ENCODE peak calls at places on chromosomes 3 and 15, in seven cellular contexts. One of them, this sample, is unnamed.

GRCh38 chr3:82558081-82558480 is 796.6 kb upstream of the GBE1 start:
- DNase-seq in A549: no peak
- DNase-seq in adrenal gland: no peak
- DNase-seq in esophagus squamous epithelium: no peak
- DNase-seq in colonic mucosa: no peak
- DNase-seq in fibroblast of lung: no peak
- DNase-seq in HCT116: no peak
- DNase-seq in this sample: no peak

GRCh38 chr15:34855397-34855796 is 60.0 kb upstream of the ACTC1 start:
- DNase-seq in A549: peak; percentile 38
- DNase-seq in adrenal gland: no peak
- DNase-seq in esophagus squamous epithelium: no peak
- DNase-seq in colonic mucosa: no peak
- DNase-seq in fibroblast of lung: peak; percentile 81
- DNase-seq in HCT116: no peak
- DNase-seq in this sample: no peak

GRCh38 chr15:98777426-98777825 is 129.1 kb downstream of the IGF1R start:
- DNase-seq in A549: no peak
- DNase-seq in adrenal gland: no peak
- DNase-seq in esophagus squamous epithelium: no peak
- DNase-seq in colonic mucosa: no peak
- DNase-seq in fibroblast of lung: no peak
- DNase-seq in HCT116: no peak
- DNase-seq in this sample: no peak

GRCh38 chr3:86595696-86596095 is 395.3 kb downstream of the VGLL3 start:
- DNase-seq in A549: no peak
- DNase-seq in adrenal gland: no peak
- DNase-seq in esophagus squamous epithelium: no peak
- DNase-seq in colonic mucosa: no peak
- DNase-seq in fibroblast of lung: no peak
- DNase-seq in HCT116: no peak
- DNase-seq in this sample: no peak

GRCh38 chr15:73926191-73927002 is at the start of gene LOXL1:
- DNase-seq in A549: no peak
- DNase-seq in adrenal gland: peak; percentile 43
- DNase-seq in esophagus squamous epithelium: no peak
- DNase-seq in colonic mucosa: peak; percentile 56
- DNase-seq in fibroblast of lung: peak; percentile 95
- DNase-seq in HCT116: peak; percentile 19
- DNase-seq in this sample: peak; percentile 44

GRCh38 chr15:40825661-40826088 is 2.8 kb downstream of the PPP1R14D start:
- DNase-seq in A549: peak; percentile 57
- DNase-seq in adrenal gland: no peak
- DNase-seq in esophagus squamous epithelium: no peak
- DNase-seq in colonic mucosa: peak; percentile 86
- DNase-seq in fibroblast of lung: peak; percentile 34
- DNase-seq in HCT116: no peak
- DNase-seq in this sample: no peak

GRCh38 chr3:172249039-172249438 is 199.2 kb downstream of the GHSR start:
- DNase-seq in A549: no peak
- DNase-seq in adrenal gland: no peak
- DNase-seq in esophagus squamous epithelium: no peak
- DNase-seq in colonic mucosa: no peak
- DNase-seq in fibroblast of lung: peak; percentile 72
- DNase-seq in HCT116: no peak
- DNase-seq in this sample: no peak

GRCh38 chr3:171056528-171056927 is 30.0 kb upstream of the SLC2A2 start:
- DNase-seq in A549: peak; percentile 26
- DNase-seq in adrenal gland: no peak
- DNase-seq in esophagus squamous epithelium: no peak
- DNase-seq in colonic mucosa: no peak
- DNase-seq in fibroblast of lung: peak; percentile 82
- DNase-seq in HCT116: no peak
- DNase-seq in this sample: no peak

GRCh38 chr15:32981536-32981935 is 213.0 kb downstream of the FMN1 start:
- DNase-seq in A549: no peak
- DNase-seq in adrenal gland: no peak
- DNase-seq in esophagus squamous epithelium: no peak
- DNase-seq in colonic mucosa: no peak
- DNase-seq in fibroblast of lung: peak; percentile 38
- DNase-seq in HCT116: no peak
- DNase-seq in this sample: no peak

GRCh38 chr3:46276497-46277099 is 34.3 kb downstream of the CCR3 start:
- DNase-seq in A549: peak; percentile 18
- DNase-seq in adrenal gland: peak; percentile 63
- DNase-seq in esophagus squamous epithelium: no peak
- DNase-seq in colonic mucosa: peak; percentile 75
- DNase-seq in fibroblast of lung: no peak
- DNase-seq in HCT116: peak; percentile 39
- DNase-seq in this sample: no peak

GRCh38 chr3:123678108-123678511 is 93.3 kb upstream of the HACD2 start:
- DNase-seq in A549: no peak
- DNase-seq in adrenal gland: peak; percentile 54
- DNase-seq in esophagus squamous epithelium: no peak
- DNase-seq in colonic mucosa: no peak
- DNase-seq in fibroblast of lung: peak; percentile 99
- DNase-seq in HCT116: no peak
- DNase-seq in this sample: no peak

GRCh38 chr3:195172285-195172684 is 98.7 kb downstream of the XXYLT1 start:
- DNase-seq in A549: no peak
- DNase-seq in adrenal gland: no peak
- DNase-seq in esophagus squamous epithelium: no peak
- DNase-seq in colonic mucosa: no peak
- DNase-seq in fibroblast of lung: peak; percentile 74
- DNase-seq in HCT116: no peak
- DNase-seq in this sample: no peak

GRCh38 chr3:105328338-105328730 is 38.4 kb upstream of the ALCAM start:
- DNase-seq in A549: no peak
- DNase-seq in adrenal gland: no peak
- DNase-seq in esophagus squamous epithelium: no peak
- DNase-seq in colonic mucosa: no peak
- DNase-seq in fibroblast of lung: no peak
- DNase-seq in HCT116: no peak
- DNase-seq in this sample: no peak

GRCh38 chr3:136110481-136110880 is 85.7 kb downstream of the MSL2 start:
- DNase-seq in A549: no peak
- DNase-seq in adrenal gland: no peak
- DNase-seq in esophagus squamous epithelium: no peak
- DNase-seq in colonic mucosa: no peak
- DNase-seq in fibroblast of lung: no peak
- DNase-seq in HCT116: no peak
- DNase-seq in this sample: no peak

GRCh38 chr3:33980252-33980651 is 181.8 kb downstream of the PDCD6IP start:
- DNase-seq in A549: peak; percentile 94
- DNase-seq in adrenal gland: no peak
- DNase-seq in esophagus squamous epithelium: no peak
- DNase-seq in colonic mucosa: no peak
- DNase-seq in fibroblast of lung: peak; percentile 62
- DNase-seq in HCT116: peak; percentile 8
- DNase-seq in this sample: no peak
- H3K4me1 ChIP-seq in A549: peaks cover 13% of the 10 kb centered on the region
- H3K4me1 ChIP-seq in adrenal gland: no peaks in the 10 kb centered on the region
- H3K4me1 ChIP-seq in esophagus squamous epithelium: no peaks in the 10 kb centered on the region
- H3K4me1 ChIP-seq in colonic mucosa: no peaks in the 10 kb centered on the region
- H3K4me1 ChIP-seq in fibroblast of lung: peaks cover 3% of the 10 kb centered on the region
- H3K4me1 ChIP-seq in HCT116: no peaks in the 10 kb centered on the region
- H3K4me1 ChIP-seq in this sample: no peaks in the 10 kb centered on the region

GRCh38 chr3:108130705-108131104 is 39.9 kb upstream of the CD47 start:
- DNase-seq in A549: no peak
- DNase-seq in adrenal gland: no peak
- DNase-seq in esophagus squamous epithelium: no peak
- DNase-seq in colonic mucosa: no peak
- DNase-seq in fibroblast of lung: peak; percentile 61
- DNase-seq in HCT116: no peak
- DNase-seq in this sample: no peak

GRCh38 chr3:108132727-108133373 is 42.0 kb upstream of the CD47 start:
- DNase-seq in A549: peak; percentile 42
- DNase-seq in adrenal gland: no peak
- DNase-seq in esophagus squamous epithelium: no peak
- DNase-seq in colonic mucosa: no peak
- DNase-seq in fibroblast of lung: peak; percentile 66
- DNase-seq in HCT116: peak; percentile 39
- DNase-seq in this sample: no peak

GRCh38 chr3:108131105-108131794 is 40.4 kb upstream of the CD47 start:
- DNase-seq in A549: peak; percentile 37
- DNase-seq in adrenal gland: no peak
- DNase-seq in esophagus squamous epithelium: no peak
- DNase-seq in colonic mucosa: no peak
- DNase-seq in fibroblast of lung: peak; percentile 93
- DNase-seq in HCT116: peak; percentile 56
- DNase-seq in this sample: no peak

GRCh38 chr3:108131795-108132134 is 40.9 kb upstream of the CD47 start:
- DNase-seq in A549: no peak
- DNase-seq in adrenal gland: no peak
- DNase-seq in esophagus squamous epithelium: no peak
- DNase-seq in colonic mucosa: no peak
- DNase-seq in fibroblast of lung: no peak
- DNase-seq in HCT116: no peak
- DNase-seq in this sample: no peak

DNA sequence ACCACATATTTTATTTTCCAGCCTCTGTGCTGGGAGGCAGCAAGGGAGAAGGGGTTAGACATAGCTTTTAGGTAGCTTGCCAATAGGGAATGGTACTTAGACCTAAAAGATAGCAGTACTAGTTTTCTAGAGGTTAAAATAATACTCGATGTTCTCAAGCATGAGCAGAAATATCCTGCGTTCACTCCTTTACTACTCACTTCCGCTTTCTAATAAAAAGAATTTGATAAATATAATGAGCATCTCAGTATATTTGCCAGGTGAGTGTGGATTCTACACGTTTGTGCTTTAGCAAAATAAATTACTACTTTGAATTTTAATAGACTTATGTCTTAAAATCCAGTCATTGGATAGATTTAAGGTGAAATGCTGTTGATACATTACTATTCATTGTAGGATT is 39.4 kb upstream of the CD47 start:
- DNase-seq in A549: no peak
- DNase-seq in adrenal gland: no peak
- DNase-seq in esophagus squamous epithelium: no peak
- DNase-seq in colonic mucosa: no peak
- DNase-seq in fibroblast of lung: no peak
- DNase-seq in HCT116: no peak
- DNase-seq in this sample: no peak
- H3K4me3 ChIP-seq in A549: no peak overlapping the region
- H3K4me3 ChIP-seq in adrenal gland: no peak overlapping the region
- H3K4me3 ChIP-seq in esophagus squamous epithelium: no peak overlapping the region
- H3K4me3 ChIP-seq in colonic mucosa: no peak overlapping the region
- H3K4me3 ChIP-seq in fibroblast of lung: no peak overlapping the region
- H3K4me3 ChIP-seq in HCT116: no peak overlapping the region
- H3K4me3 ChIP-seq in this sample: no peak overlapping the region

GRCh38 chr3:47366833-47367232 is 14.0 kb upstream of the PTPN23 start:
- DNase-seq in A549: no peak
- DNase-seq in adrenal gland: no peak
- DNase-seq in esophagus squamous epithelium: no peak
- DNase-seq in colonic mucosa: no peak
- DNase-seq in fibroblast of lung: no peak
- DNase-seq in HCT116: no peak
- DNase-seq in this sample: no peak

GRCh38 chr3:47376393-47376792 is 4.4 kb upstream of the PTPN23 start:
- DNase-seq in A549: no peak
- DNase-seq in adrenal gland: no peak
- DNase-seq in esophagus squamous epithelium: no peak
- DNase-seq in colonic mucosa: no peak
- DNase-seq in fibroblast of lung: no peak
- DNase-seq in HCT116: no peak
- DNase-seq in this sample: no peak

GRCh38 chr3:47374587-47374986 is 6.2 kb upstream of the PTPN23 start:
- DNase-seq in A549: no peak
- DNase-seq in adrenal gland: no peak
- DNase-seq in esophagus squamous epithelium: no peak
- DNase-seq in colonic mucosa: no peak
- DNase-seq in fibroblast of lung: no peak
- DNase-seq in HCT116: no peak
- DNase-seq in this sample: no peak

GRCh38 chr3:47367631-47368030 is 13.2 kb upstream of the PTPN23 start:
- DNase-seq in A549: no peak
- DNase-seq in adrenal gland: no peak
- DNase-seq in esophagus squamous epithelium: no peak
- DNase-seq in colonic mucosa: no peak
- DNase-seq in fibroblast of lung: no peak
- DNase-seq in HCT116: no peak
- DNase-seq in this sample: no peak

GRCh38 chr3:47370887-47371697 is 9.7 kb upstream of the PTPN23 start:
- DNase-seq in A549: no peak
- DNase-seq in adrenal gland: no peak
- DNase-seq in esophagus squamous epithelium: no peak
- DNase-seq in colonic mucosa: peak; percentile 27
- DNase-seq in fibroblast of lung: no peak
- DNase-seq in HCT116: no peak
- DNase-seq in this sample: no peak
- TF ChIP-seq CTCF in A549: peak; percentile 47
- TF ChIP-seq CTCF in adrenal gland: no peak
- TF ChIP-seq CTCF in esophagus squamous epithelium: peak; percentile 46
- TF ChIP-seq CTCF in colonic mucosa: peak; percentile 33
- TF ChIP-seq CTCF in fibroblast of lung: peak; percentile 24
- TF ChIP-seq CTCF in HCT116: no peak
- TF ChIP-seq CTCF in this sample: no peak

DNA sequence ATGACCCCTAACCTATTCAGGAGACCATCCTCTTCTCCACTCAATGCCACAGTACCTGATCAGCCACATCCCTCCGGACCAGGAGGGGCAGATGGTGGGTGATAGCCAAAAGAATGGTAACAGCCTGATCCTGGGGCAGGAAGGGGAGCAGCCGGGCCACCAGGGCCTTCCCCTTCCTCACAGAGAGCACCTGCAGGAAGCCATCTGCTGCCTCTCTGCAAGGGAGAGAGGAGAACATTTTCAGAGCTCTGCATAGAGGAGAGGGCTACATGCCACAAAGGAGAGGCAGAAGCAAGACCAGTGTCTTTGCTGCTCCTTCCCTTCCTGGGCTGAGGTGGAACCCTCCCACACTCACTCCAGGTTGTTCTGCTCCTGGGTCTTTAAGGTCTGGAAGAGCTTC is 5.5 kb upstream of the SPG11 start:
- DNase-seq in A549: no peak
- DNase-seq in adrenal gland: no peak
- DNase-seq in esophagus squamous epithelium: no peak
- DNase-seq in colonic mucosa: no peak
- DNase-seq in fibroblast of lung: no peak
- DNase-seq in HCT116: no peak
- DNase-seq in this sample: no peak
- H3K4me1 ChIP-seq in A549: peaks cover 1% of the 10 kb centered on the region
- H3K4me1 ChIP-seq in adrenal gland: no peaks in the 10 kb centered on the region
- H3K4me1 ChIP-seq in esophagus squamous epithelium: peaks cover 6% of the 10 kb centered on the region
- H3K4me1 ChIP-seq in colonic mucosa: peaks cover 5% of the 10 kb centered on the region
- H3K4me1 ChIP-seq in fibroblast of lung: no peaks in the 10 kb centered on the region
- H3K4me1 ChIP-seq in HCT116: peaks cover 3% of the 10 kb centered on the region
- H3K4me1 ChIP-seq in this sample: peaks cover 4% of the 10 kb centered on the region

GRCh38 chr3:134363381-134363755 is 10.9 kb downstream of the AMOTL2 start:
- DNase-seq in A549: no peak
- DNase-seq in adrenal gland: no peak
- DNase-seq in esophagus squamous epithelium: no peak
- DNase-seq in colonic mucosa: no peak
- DNase-seq in fibroblast of lung: no peak
- DNase-seq in HCT116: no peak
- DNase-seq in this sample: no peak
- H3K4me3 ChIP-seq in A549: peak overlapping the region; percentile 31
- H3K4me3 ChIP-seq in adrenal gland: no peak overlapping the region
- H3K4me3 ChIP-seq in esophagus squamous epithelium: peak overlapping the region; percentile 37
- H3K4me3 ChIP-seq in colonic mucosa: no peak overlapping the region
- H3K4me3 ChIP-seq in fibroblast of lung: no peak overlapping the region
- H3K4me3 ChIP-seq in HCT116: peak overlapping the region; percentile 21
- H3K4me3 ChIP-seq in this sample: peak overlapping the region; percentile 24